ENCODE peak calls at places on chromosomes 16 and 17, in eight cellular contexts. O, C, E, M, L, W, G and Z are unnamed samples.
A peak's percentile ranks its signal among the peaks of the same experiment; 100 is the strongest.

GRCh38 chr16:27326738-27327585 is 13.2 kb downstream of the IL4R start:
- DNase-seq in O (peak; percentile 89), W (peak; percentile 91), C (peak; percentile 90), G (peak; percentile 96), M (peak; percentile 71), L (no peak), E (peak; percentile 89), Z (peak; percentile 77)

GRCh38 chr16:84726670-84727467 is 27.1 kb downstream of the USP10 start:
- DNase-seq in E (no peak), C (no peak), G (peak; percentile 83), O (peak; percentile 53), M (no peak), L (no peak), W (no peak), Z (peak; percentile 45)

GRCh38 chr17:81387235-81388060 is 7.8 kb upstream of the BAHCC1 start:
- DNase-seq in L (peak; percentile 70), M (peak; percentile 53), W (no peak), O (peak; percentile 60), E (no peak), C (no peak), G (no peak), Z (peak; percentile 76)

GRCh38 chr17:58840820-58841612 is 85.4 kb downstream of the PPM1E start:
- DNase-seq in M (no peak), G (no peak), W (no peak), E (no peak), C (no peak), O (no peak), L (no peak), Z (no peak)

GRCh38 chr16:69396187-69397061 is 10.6 kb upstream of the TERF2 start:
- DNase-seq in G (no peak), M (peak; percentile 78), W (peak; percentile 70), E (no peak), L (peak; percentile 89), O (peak; percentile 93), C (peak; percentile 85), Z (peak; percentile 83)

GRCh38 chr16:52251495-52251894 is 295.4 kb downstream of the TOX3 start:
- DNase-seq in C (no peak), L (no peak), E (no peak), M (no peak), W (no peak), O (peak; percentile 36), G (no peak), Z (no peak)

GRCh38 chr17:19021622-19022083 is 17.1 kb upstream of the FAM83G start:
- DNase-seq in G (no peak), M (no peak), O (peak; percentile 59), W (no peak), E (peak; percentile 76), L (peak; percentile 79), C (no peak), Z (no peak)

GRCh38 chr17:37025241-37025640 is 76.5 kb downstream of the AATF start:
- DNase-seq in E (no peak), C (no peak), M (no peak), L (no peak), W (no peak), G (no peak), O (peak; percentile 31), Z (no peak)

GRCh38 chr17:77451271-77451893 is 310.6 kb downstream of the SEC14L1 start:
- DNase-seq in O (peak; percentile 95), G (no peak), L (peak; percentile 84), E (peak; percentile 95), M (peak; percentile 81), W (peak; percentile 68), C (no peak), Z (peak; percentile 83)

GRCh38 chr17:9071921-9072503 is 50.7 kb downstream of the NTN1 start:
- DNase-seq in C (no peak), L (no peak), G (no peak), E (no peak), M (no peak), O (no peak), W (no peak), Z (no peak)

GRCh38 chr17:9071016-9071415 is 49.7 kb downstream of the NTN1 start:
- DNase-seq in O (no peak), M (no peak), E (no peak), L (no peak), C (no peak), W (no peak), G (no peak), Z (no peak)

GRCh38 chr17:9074106-9074505 is 52.8 kb downstream of the NTN1 start:
- DNase-seq in M (no peak), G (no peak), O (no peak), L (no peak), C (no peak), E (no peak), W (no peak), Z (no peak)

DNA sequence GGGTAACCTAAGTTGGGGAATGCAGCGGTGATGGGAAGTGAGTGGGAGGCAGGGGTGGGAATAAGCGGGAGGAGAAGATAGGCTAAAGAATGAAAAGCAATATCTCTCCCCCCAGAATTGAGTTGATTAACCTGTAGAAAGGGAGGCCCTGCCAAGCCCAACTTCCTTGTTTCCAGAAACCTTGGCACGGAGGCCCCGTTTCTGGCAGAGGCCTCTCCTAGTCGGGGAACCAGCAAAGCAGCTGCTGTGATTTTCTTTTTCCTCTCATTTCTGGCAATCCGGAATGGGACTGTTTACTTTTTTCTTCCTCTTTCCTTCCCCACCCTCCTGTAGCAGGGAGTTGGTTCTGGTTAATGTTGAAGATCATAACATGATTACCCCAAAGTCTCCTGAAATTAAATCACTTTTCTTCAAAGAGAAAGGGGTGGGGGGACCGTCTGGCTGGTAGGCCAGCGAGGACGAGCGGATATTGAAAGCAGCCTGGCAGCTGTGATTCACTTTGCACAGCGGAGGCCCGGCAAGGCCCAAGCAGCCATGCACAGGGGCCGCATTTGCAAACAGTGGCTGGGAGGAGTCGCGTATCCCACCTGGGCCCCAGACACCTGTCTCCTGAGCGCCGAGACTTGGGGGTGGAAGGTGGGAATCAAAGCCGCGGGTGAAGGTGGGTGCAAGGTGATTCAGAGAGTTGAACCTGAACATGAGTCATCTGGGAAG is 51.5 kb downstream of the NTN1 start:
- DNase-seq in O (no peak), G (no peak), C (no peak), M (peak; percentile 83), W (peak; percentile 69), L (no peak), E (no peak), Z (peak; percentile 35)
- H3K4me3 ChIP-seq in O (no peak overlapping the region), G (no peak overlapping the region), C (peak overlapping the region; percentile 6), M (peak overlapping the region; percentile 11), W (peak overlapping the region; percentile 26), L (no peak overlapping the region), E (no peak overlapping the region), Z (no peak overlapping the region)

DNA sequence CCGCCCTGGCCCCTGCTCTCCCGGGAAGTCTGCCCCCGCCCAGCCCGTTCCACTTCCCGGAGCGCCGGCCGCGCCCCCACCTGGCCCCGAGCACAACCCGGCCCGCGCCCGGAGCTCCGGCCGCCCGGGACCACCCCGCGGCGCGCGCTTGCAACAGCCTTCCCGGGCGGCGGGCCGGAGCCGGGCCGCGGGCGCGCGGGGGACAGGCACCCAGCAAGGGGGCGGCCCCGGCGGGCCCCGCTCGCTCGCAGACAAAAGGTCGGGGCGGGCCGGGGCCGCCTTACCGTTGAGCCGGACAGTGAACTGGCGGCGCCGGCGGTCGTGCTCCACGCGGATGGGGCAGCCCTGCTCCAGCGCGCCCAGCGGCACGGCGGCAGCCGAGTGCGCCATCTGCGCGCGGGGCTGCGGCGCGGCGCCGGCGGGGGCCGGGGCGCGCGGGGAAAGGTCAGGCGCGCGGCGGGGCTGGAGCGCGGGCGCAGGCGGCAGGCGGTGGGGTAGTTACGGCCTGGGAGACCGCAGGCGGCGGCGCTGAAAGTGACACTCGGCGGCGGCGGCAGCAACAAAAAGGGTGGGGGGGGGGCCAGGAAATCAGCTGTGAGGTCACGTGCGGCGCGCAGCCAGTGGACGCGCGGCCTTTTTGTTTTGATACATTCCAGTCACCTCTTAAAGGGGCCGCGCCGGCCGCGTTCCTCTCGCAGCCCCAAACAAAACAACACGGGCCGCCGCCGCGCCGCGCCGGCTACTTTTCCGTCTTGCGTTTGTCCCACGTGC is at the start of gene NATD1:
- DNase-seq in C (peak; percentile 94), L (peak; percentile 87), W (peak; percentile 81), O (peak; percentile 97), E (peak; percentile 96), M (peak; percentile 91), G (no peak), Z (peak; percentile 88)
- TF ChIP-seq POLR2AphosphoS5 in C (no peak), L (no peak), W (no peak), O (no peak), E (peak; percentile 82), M (peak; percentile 26), G (peak; percentile 69), Z (peak; percentile 36)

GRCh38 chr16:87061521-87061920 is 255.7 kb downstream of the C16orf95 start:
- DNase-seq in O (no peak), L (no peak), W (no peak), C (no peak), M (no peak), G (no peak), E (no peak), Z (no peak)

GRCh38 chr16:87064731-87065720 is 252.2 kb downstream of the C16orf95 start:
- DNase-seq in W (no peak), G (no peak), E (no peak), C (no peak), O (no peak), M (no peak), L (no peak), Z (no peak)

GRCh38 chr16:87062569-87063442 is 254.4 kb downstream of the C16orf95 start:
- DNase-seq in O (peak; percentile 93), L (peak; percentile 81), C (peak; percentile 80), M (peak; percentile 73), W (peak; percentile 34), G (no peak), E (no peak), Z (peak; percentile 55)

GRCh38 chr16:87065781-87066694 is 251.2 kb downstream of the C16orf95 start:
- DNase-seq in E (no peak), W (no peak), G (no peak), M (no peak), O (no peak), C (no peak), L (no peak), Z (no peak)

DNA sequence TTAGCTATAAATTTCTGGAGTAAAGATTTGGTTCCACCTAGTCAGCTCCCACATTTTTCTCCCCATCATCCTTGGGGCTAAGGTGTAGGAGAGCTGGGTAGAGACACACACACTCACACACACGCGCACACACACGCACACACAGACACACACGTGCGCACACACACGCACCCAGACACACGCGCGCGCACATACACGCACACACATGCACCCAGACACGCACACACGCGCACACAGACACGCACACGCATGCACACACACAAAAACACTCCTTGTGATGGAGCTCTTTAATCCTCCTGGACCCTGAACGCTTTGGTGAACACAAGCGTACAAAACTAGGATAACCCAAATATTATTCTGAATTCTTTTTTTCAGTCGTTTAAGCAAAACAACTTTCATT is 253.6 kb downstream of the C16orf95 start:
- DNase-seq in C (no peak), W (no peak), O (no peak), L (no peak), G (no peak), M (no peak), E (no peak), Z (no peak)
- H3K4me3 ChIP-seq in C (no peak overlapping the region), W (no peak overlapping the region), O (no peak overlapping the region), L (no peak overlapping the region), G (no peak overlapping the region), M (no peak overlapping the region), E (no peak overlapping the region), Z (no peak overlapping the region)

DNA sequence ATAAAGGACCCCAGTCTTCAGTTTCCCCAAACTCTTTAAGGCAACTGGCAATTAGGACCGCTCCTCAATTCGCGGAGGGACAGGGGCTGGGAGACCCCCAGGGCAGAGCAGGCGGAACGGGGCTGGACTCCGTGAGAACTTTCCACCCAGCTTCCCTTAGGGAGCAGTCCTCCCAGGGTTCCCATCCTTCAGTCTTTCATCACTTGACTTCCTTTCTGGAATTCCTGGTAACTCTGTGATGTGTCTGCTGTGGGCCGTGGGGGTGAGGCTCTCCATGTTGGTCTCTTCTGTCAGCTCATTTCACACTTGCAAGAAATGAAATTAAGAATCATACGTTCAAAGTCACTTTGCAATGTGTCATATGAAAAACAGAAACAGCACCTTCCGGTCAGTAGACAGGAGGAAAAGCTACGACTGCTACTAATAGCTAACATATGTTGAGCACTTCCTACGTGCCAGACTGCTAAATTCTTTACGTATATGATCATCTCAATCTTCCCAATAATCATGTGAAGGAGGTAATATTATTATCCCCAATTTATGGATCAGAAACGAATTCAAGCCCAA is 5.4 kb upstream of the BBS2 start:
- DNase-seq in G (no peak), E (no peak), O (no peak), L (no peak), W (no peak), C (no peak), M (no peak), Z (no peak)
- TF ChIP-seq POLR2AphosphoS5 in G (no peak), E (no peak), O (no peak), L (no peak), W (no peak), C (no peak), M (no peak), Z (no peak)